ENCODE peak calls at places on chromosomes 2 and 18, in six cellular contexts. I, A, M, O, G and X are unnamed samples.

GRCh38 chr2:149741646-149742045 is 154.1 kb upstream of the MMADHC start:
- DNase-seq in I (no peak), G (no peak), M (no peak), O (no peak), A (no peak), X (no peak)

GRCh38 chr2:147297820-147298219 is 547.0 kb upstream of the ACVR2A start:
- DNase-seq in G (peak), M (no peak), I (no peak), O (no peak), A (no peak), X (peak)

GRCh38 chr2:150781142-150781541 is 293.7 kb upstream of the RND3 start:
- DNase-seq in O (no peak), M (no peak), A (no peak), I (no peak), G (no peak), X (no peak)

GRCh38 chr2:29223851-29224692 is 108.9 kb downstream of the CLIP4 start:
- DNase-seq in O (no peak), A (peak), G (no peak), I (no peak), M (no peak), X (no peak)

GRCh38 chr18:50089702-50090101 is 105.2 kb downstream of the MYO5B start:
- DNase-seq in O (no peak), M (no peak), I (no peak), A (no peak), G (no peak), X (no peak)

GRCh38 chr2:211390506-211390905 is 834.1 kb downstream of the CPS1 start:
- DNase-seq in G (no peak), M (no peak), O (no peak), A (no peak), I (no peak), X (no peak)

GRCh38 chr2:210224660-210225460 is at the start of gene ACADL:
- DNase-seq in M (peak), A (peak), G (peak), I (peak), O (no peak), X (no peak)

GRCh38 chr2:148614024-148614331 is 30.6 kb upstream of the EPC2 start:
- DNase-seq in I (no peak), O (no peak), M (no peak), G (no peak), A (no peak), X (no peak)

GRCh38 chr2:33158482-33159003 is 211.8 kb downstream of the LTBP1 start:
- DNase-seq in M (no peak), G (no peak), O (no peak), I (no peak), A (no peak), X (no peak)

GRCh38 chr2:237242091-237242536 is 156.4 kb downstream of the COPS8 start:
- DNase-seq in A (no peak), I (no peak), G (no peak), O (no peak), M (no peak), X (no peak)

GRCh38 chr2:168300460-168300859 is 53.1 kb upstream of the STK39 start:
- DNase-seq in I (no peak), G (no peak), O (no peak), A (no peak), M (no peak), X (no peak)

GRCh38 chr2:226354434-226354833 is 445.2 kb downstream of the IRS1 start:
- DNase-seq in G (no peak), I (no peak), M (no peak), A (no peak), O (no peak), X (no peak)

GRCh38 chr2:64274399-64275173 is 130.4 kb upstream of the PELI1 start:
- DNase-seq in G (no peak), O (no peak), M (no peak), A (no peak), I (no peak), X (no peak)

GRCh38 chr2:64362562-64363026 is 91.4 kb upstream of the LGALSL start:
- DNase-seq in A (no peak), G (no peak), I (no peak), O (no peak), M (no peak), X (no peak)

GRCh38 chr18:68017385-68017784 is 500.9 kb upstream of the DSEL start:
- DNase-seq in G (no peak), I (no peak), O (no peak), A (no peak), M (no peak), X (no peak)

GRCh38 chr18:77099501-77100370 is 32.8 kb downstream of the MBP start:
- DNase-seq in A (no peak), O (peak), G (no peak), M (no peak), I (no peak), X (no peak)

GRCh38 chr18:48479531-48479930 is 59.3 kb upstream of the CTIF start:
- DNase-seq in I (no peak), G (no peak), A (no peak), M (no peak), O (no peak), X (no peak)